ENCODE peak calls at places on chromosomes 3 and 15, in four cellular contexts. One of them, this sample, is unnamed.
A peak's percentile ranks its signal among the peaks of the same experiment; 100 is the strongest.

GRCh38 chr3:68239542-68239941 is 585.1 kb upstream of the SUCLG2 start:
- DNase-seq in SK-N-SH: no peak
- DNase-seq in cardiac muscle cell: no peak
- DNase-seq in psoas muscle: no peak
- DNase-seq in this sample: no peak

GRCh38 chr15:52677593-52677992 is 1.6 kb downstream of the ATOSA start:
- DNase-seq in cardiac muscle cell: peak; percentile 3
- DNase-seq in SK-N-SH: peak; percentile 11
- DNase-seq in psoas muscle: no peak
- DNase-seq in this sample: no peak

GRCh38 chr3:155281892-155282291 is 11.6 kb downstream of the STRIT1 start:
- DNase-seq in SK-N-SH: no peak
- DNase-seq in psoas muscle: no peak
- DNase-seq in cardiac muscle cell: no peak
- DNase-seq in this sample: no peak

GRCh38 chr3:108053025-108053424 is 37.8 kb downstream of the CD47 start:
- DNase-seq in SK-N-SH: no peak
- DNase-seq in cardiac muscle cell: no peak
- DNase-seq in psoas muscle: no peak
- DNase-seq in this sample: no peak

GRCh38 chr3:34683851-34684250 is 885.4 kb downstream of the PDCD6IP start:
- DNase-seq in SK-N-SH: peak; percentile 4
- DNase-seq in psoas muscle: peak; percentile 33
- DNase-seq in cardiac muscle cell: peak; percentile 83
- DNase-seq in this sample: no peak

GRCh38 chr15:69996842-69997478 is 100.8 kb downstream of the TLE3 start:
- DNase-seq in SK-N-SH: no peak
- DNase-seq in psoas muscle: no peak
- DNase-seq in cardiac muscle cell: no peak
- DNase-seq in this sample: no peak

GRCh38 chr3:178665747-178666146 is 129.5 kb downstream of the KCNMB2 start:
- DNase-seq in psoas muscle: no peak
- DNase-seq in cardiac muscle cell: peak; percentile 61
- DNase-seq in SK-N-SH: no peak
- DNase-seq in this sample: no peak

GRCh38 chr3:25455316-25456232 is 27.5 kb downstream of the RARB start:
- DNase-seq in cardiac muscle cell: no peak
- DNase-seq in psoas muscle: peak; percentile 18
- DNase-seq in SK-N-SH: peak; percentile 46
- DNase-seq in this sample: no peak

GRCh38 chr15:52496776-52497470 is 31.8 kb downstream of the MYO5A start:
- DNase-seq in SK-N-SH: no peak
- DNase-seq in psoas muscle: no peak
- DNase-seq in cardiac muscle cell: no peak
- DNase-seq in this sample: no peak

GRCh38 chr15:84572231-84572630 is 28.6 kb upstream of the ZSCAN2 start:
- DNase-seq in psoas muscle: no peak
- DNase-seq in cardiac muscle cell: no peak
- DNase-seq in SK-N-SH: no peak
- DNase-seq in this sample: no peak

GRCh38 chr3:100128565-100128964 is 14.3 kb upstream of the FILIP1L start:
- DNase-seq in SK-N-SH: no peak
- DNase-seq in psoas muscle: no peak
- DNase-seq in cardiac muscle cell: no peak
- DNase-seq in this sample: no peak

GRCh38 chr3:66858656-66859381 is 139.3 kb upstream of the KBTBD8 start:
- DNase-seq in psoas muscle: no peak
- DNase-seq in cardiac muscle cell: no peak
- DNase-seq in SK-N-SH: peak; percentile 16
- DNase-seq in this sample: no peak

DNA sequence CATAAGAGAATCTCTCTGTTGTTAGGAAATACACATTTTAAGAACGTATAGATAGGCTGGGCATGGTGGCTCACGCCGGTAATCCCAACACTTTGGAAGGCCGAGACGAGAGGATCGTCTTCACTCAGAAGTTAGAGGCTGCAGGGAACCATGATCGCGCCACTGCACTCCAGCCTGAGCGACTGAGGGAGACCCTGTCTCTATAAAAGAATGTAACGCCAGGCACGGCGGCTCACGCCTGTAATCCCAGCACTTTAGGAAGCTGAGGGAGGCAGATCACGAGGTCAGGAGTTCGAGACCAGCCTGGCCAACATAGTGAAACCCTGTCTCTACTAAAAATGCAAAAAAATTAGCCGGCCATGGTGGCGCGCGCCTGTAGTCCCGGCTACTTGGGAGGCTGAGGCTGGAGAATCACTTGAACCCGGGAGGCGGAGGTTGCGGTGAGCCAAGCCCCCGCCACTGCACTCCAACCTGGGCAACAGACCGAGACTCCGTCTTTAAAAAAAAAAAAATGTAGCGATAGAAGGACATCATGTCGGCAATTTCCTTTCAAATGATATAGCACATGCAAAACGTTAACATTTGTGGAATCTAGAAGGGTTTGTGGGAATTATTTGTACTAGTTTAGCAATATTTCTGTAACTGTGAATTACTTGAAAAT is 730 bp upstream of the RPL14 start:
- DNase-seq in psoas muscle: no peak
- DNase-seq in cardiac muscle cell: no peak
- DNase-seq in SK-N-SH: no peak
- DNase-seq in this sample: no peak
- H3K4me1 ChIP-seq in psoas muscle: peaks cover 37% of the 10 kb centered on the region
- H3K4me1 ChIP-seq in cardiac muscle cell: peaks cover 4% of the 10 kb centered on the region
- H3K4me1 ChIP-seq in SK-N-SH: no peaks in the 10 kb centered on the region
- H3K4me1 ChIP-seq in this sample: peaks cover 32% of the 10 kb centered on the region

GRCh38 chr15:58135511-58136174 is 2.5 kb upstream of the AQP9 start:
- DNase-seq in cardiac muscle cell: no peak
- DNase-seq in psoas muscle: no peak
- DNase-seq in SK-N-SH: no peak
- DNase-seq in this sample: no peak

GRCh38 chr15:58139631-58140522 is 1.7 kb downstream of the AQP9 start:
- DNase-seq in cardiac muscle cell: no peak
- DNase-seq in SK-N-SH: no peak
- DNase-seq in psoas muscle: no peak
- DNase-seq in this sample: no peak

GRCh38 chr15:58137686-58138085 is 495 bp upstream of the AQP9 start:
- DNase-seq in cardiac muscle cell: no peak
- DNase-seq in SK-N-SH: no peak
- DNase-seq in psoas muscle: no peak
- DNase-seq in this sample: no peak

GRCh38 chr15:58136731-58137130 is 1.4 kb upstream of the AQP9 start:
- DNase-seq in SK-N-SH: no peak
- DNase-seq in psoas muscle: no peak
- DNase-seq in cardiac muscle cell: no peak
- DNase-seq in this sample: no peak

DNA sequence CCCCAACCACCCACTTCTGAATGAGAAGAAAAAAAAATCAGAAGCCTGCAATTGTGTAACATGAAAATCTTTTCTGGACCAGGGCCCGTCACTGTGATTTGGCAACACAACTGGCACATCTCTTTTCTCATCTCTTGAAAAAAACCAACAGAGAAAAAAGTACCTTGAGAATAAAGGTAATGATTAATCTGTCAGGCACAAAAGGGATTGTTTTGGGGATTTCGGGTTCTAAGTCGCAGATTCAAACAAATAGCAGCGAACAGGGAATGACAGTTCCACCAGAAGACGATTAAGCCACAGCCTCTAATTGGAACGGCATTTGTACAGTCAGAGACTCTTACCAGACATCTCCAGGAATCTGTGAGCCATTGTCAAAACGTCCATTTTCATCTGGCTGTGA is at the start of gene AQP9:
- DNase-seq in psoas muscle: no peak
- DNase-seq in SK-N-SH: no peak
- DNase-seq in cardiac muscle cell: no peak
- DNase-seq in this sample: no peak
- H3K4me3 ChIP-seq in psoas muscle: no peak within 1 kb of the TSS
- H3K4me3 ChIP-seq in SK-N-SH: no peak within 1 kb of the TSS
- H3K4me3 ChIP-seq in cardiac muscle cell: no peak within 1 kb of the TSS
- H3K4me3 ChIP-seq in this sample: no peak within 1 kb of the TSS

GRCh38 chr3:193795062-193795690 is 202.2 kb downstream of the OPA1 start:
- DNase-seq in SK-N-SH: no peak
- DNase-seq in cardiac muscle cell: no peak
- DNase-seq in psoas muscle: no peak
- DNase-seq in this sample: no peak
- H3K27me3 ChIP-seq in SK-N-SH: no peaks in the 10 kb centered on the region
- H3K27me3 ChIP-seq in cardiac muscle cell: no peaks in the 10 kb centered on the region
- H3K27me3 ChIP-seq in psoas muscle: no peaks in the 10 kb centered on the region
- H3K27me3 ChIP-seq in this sample: no peaks in the 10 kb centered on the region

DNA sequence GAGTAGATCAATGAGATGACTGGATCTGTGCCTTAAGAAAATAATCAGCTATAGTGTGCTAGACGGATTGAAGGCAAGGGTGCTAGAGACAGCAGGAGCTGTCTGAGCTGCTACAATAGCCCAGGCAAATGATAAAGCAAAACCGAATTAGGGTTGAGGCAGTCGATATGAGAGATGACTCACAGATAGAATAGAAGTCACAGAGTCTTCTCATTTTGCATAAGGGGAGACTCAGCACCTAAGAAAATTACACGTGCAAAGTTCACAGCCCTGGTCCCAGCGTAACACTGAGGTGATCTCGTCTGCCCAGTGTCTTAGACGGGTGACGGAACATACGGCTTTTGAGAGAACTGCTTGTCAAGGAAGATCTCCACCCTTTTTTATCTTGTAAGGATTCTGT is 11.6 kb downstream of the LPP start:
- DNase-seq in cardiac muscle cell: no peak
- DNase-seq in psoas muscle: no peak
- DNase-seq in SK-N-SH: no peak
- DNase-seq in this sample: no peak
- H3K4me1 ChIP-seq in cardiac muscle cell: peaks cover 4% of the 10 kb centered on the region
- H3K4me1 ChIP-seq in psoas muscle: peaks cover 64% of the 10 kb centered on the region
- H3K4me1 ChIP-seq in SK-N-SH: peaks cover 15% of the 10 kb centered on the region
- H3K4me1 ChIP-seq in this sample: peaks cover 37% of the 10 kb centered on the region

GRCh38 chr3:43690400-43691119 is at the start of gene ABHD5:
- DNase-seq in cardiac muscle cell: peak; percentile 98
- DNase-seq in psoas muscle: peak; percentile 91
- DNase-seq in SK-N-SH: peak; percentile 97
- DNase-seq in this sample: peak; percentile 93

GRCh38 chr3:43693594-43693993 is 2.9 kb downstream of the ABHD5 start:
- DNase-seq in psoas muscle: no peak
- DNase-seq in SK-N-SH: no peak
- DNase-seq in cardiac muscle cell: no peak
- DNase-seq in this sample: no peak

GRCh38 chr3:43692971-43693370 is 2.2 kb downstream of the ABHD5 start:
- DNase-seq in cardiac muscle cell: no peak
- DNase-seq in SK-N-SH: no peak
- DNase-seq in psoas muscle: no peak
- DNase-seq in this sample: no peak

GRCh38 chr3:43691120-43692002 is 623 bp downstream of the ABHD5 start:
- DNase-seq in SK-N-SH: peak; percentile 73
- DNase-seq in cardiac muscle cell: peak; percentile 80
- DNase-seq in psoas muscle: peak; percentile 60
- DNase-seq in this sample: no peak

GRCh38 chr3:43692085-43692484 is 1.3 kb downstream of the ABHD5 start:
- DNase-seq in cardiac muscle cell: no peak
- DNase-seq in SK-N-SH: no peak
- DNase-seq in psoas muscle: no peak
- DNase-seq in this sample: no peak
- H3K4me3 ChIP-seq in cardiac muscle cell: peak overlapping the region; percentile 97
- H3K4me3 ChIP-seq in SK-N-SH: peak overlapping the region; percentile 78
- H3K4me3 ChIP-seq in psoas muscle: peak overlapping the region; percentile 80
- H3K4me3 ChIP-seq in this sample: peak overlapping the region; percentile 93

DNA sequence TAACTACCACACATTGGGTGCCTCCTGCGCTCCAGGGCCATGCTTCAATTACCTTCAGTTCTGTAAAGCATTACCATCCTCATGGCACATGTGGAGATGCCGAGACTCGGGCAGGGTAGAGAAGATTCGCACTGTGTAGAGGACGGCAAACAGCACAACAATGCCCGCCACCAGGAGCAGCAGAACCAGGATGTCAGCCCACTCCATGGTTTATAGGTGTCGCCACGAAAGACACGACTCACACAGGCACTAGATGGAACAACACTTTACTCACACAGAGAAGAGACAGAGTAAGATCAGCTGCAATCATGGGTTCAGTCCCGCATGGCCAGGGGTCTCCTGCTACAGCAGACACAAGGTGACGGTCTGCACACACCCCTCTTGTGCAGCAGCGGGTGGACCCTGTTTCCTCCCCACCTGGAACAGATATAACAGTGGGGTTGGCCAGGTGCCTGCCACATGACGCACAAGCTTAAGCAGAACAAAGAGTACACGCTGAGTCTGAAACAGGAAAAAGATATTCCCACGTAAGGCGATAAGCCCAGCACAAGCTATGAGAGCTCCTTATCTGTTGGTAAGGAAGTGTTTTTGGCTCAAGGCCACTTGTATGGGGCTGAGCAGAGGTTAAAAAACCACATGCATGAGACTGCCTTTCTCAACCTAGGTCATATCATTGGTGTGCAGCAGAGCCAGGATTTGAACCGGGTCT is 2.5 kb upstream of the TBC1D21 start:
- DNase-seq in SK-N-SH: no peak
- DNase-seq in cardiac muscle cell: peak; percentile 54
- DNase-seq in psoas muscle: peak; percentile 42
- DNase-seq in this sample: no peak
- H3K27me3 ChIP-seq in SK-N-SH: peaks cover 12% of the 10 kb centered on the region
- H3K27me3 ChIP-seq in cardiac muscle cell: peaks cover 22% of the 10 kb centered on the region
- H3K27me3 ChIP-seq in psoas muscle: no peaks in the 10 kb centered on the region
- H3K27me3 ChIP-seq in this sample: peaks cover 16% of the 10 kb centered on the region